ENCODE peak calls at places on chromosomes 4 and X, in nine cellular contexts. One of them, this sample, is unnamed.

GRCh38 chr4:84482564-84483563 is 16.2 kb downstream of the NKX6-1 start:
- DNase-seq in CD8-positive, alpha-beta T cell: no peak
- DNase-seq in left lung: no peak
- DNase-seq in lower leg skin: no peak
- DNase-seq in bronchial epithelial cell: no peak
- DNase-seq in choroid plexus epithelial cell: peak
- DNase-seq in brain microvascular endothelial cell: peak
- DNase-seq in ascending aorta: no peak
- DNase-seq in DND-41: no peak
- DNase-seq in this sample: no peak

GRCh38 chrX:48721916-48722315 is 25.4 kb downstream of the SUV39H1 start:
- DNase-seq in choroid plexus epithelial cell: no peak
- DNase-seq in brain microvascular endothelial cell: no peak
- DNase-seq in left lung: no peak
- DNase-seq in DND-41: no peak
- DNase-seq in ascending aorta: no peak
- DNase-seq in bronchial epithelial cell: no peak
- DNase-seq in lower leg skin: no peak
- DNase-seq in CD8-positive, alpha-beta T cell: no peak
- DNase-seq in this sample: no peak

GRCh38 chrX:1427756-1428155 is 25.0 kb downstream of the ASMTL start:
- DNase-seq in bronchial epithelial cell: no peak
- DNase-seq in DND-41: no peak
- DNase-seq in lower leg skin: no peak
- DNase-seq in ascending aorta: no peak
- DNase-seq in brain microvascular endothelial cell: no peak
- DNase-seq in left lung: no peak
- DNase-seq in choroid plexus epithelial cell: no peak
- DNase-seq in CD8-positive, alpha-beta T cell: no peak
- DNase-seq in this sample: no peak

GRCh38 chr4:110087116-110087708 is 111.2 kb downstream of the ELOVL6 start:
- DNase-seq in choroid plexus epithelial cell: peak
- DNase-seq in lower leg skin: no peak
- DNase-seq in bronchial epithelial cell: peak
- DNase-seq in ascending aorta: no peak
- DNase-seq in left lung: no peak
- DNase-seq in CD8-positive, alpha-beta T cell: no peak
- DNase-seq in brain microvascular endothelial cell: peak
- DNase-seq in DND-41: no peak
- DNase-seq in this sample: no peak

GRCh38 chrX:39897741-39898097 is 200.0 kb downstream of the BCOR start:
- DNase-seq in lower leg skin: no peak
- DNase-seq in left lung: no peak
- DNase-seq in choroid plexus epithelial cell: no peak
- DNase-seq in bronchial epithelial cell: no peak
- DNase-seq in ascending aorta: no peak
- DNase-seq in DND-41: no peak
- DNase-seq in brain microvascular endothelial cell: no peak
- DNase-seq in CD8-positive, alpha-beta T cell: no peak
- DNase-seq in this sample: no peak

GRCh38 chrX:3256868-3257267 is 89.6 kb downstream of the MXRA5 start:
- DNase-seq in DND-41: no peak
- DNase-seq in lower leg skin: no peak
- DNase-seq in bronchial epithelial cell: no peak
- DNase-seq in left lung: no peak
- DNase-seq in CD8-positive, alpha-beta T cell: no peak
- DNase-seq in ascending aorta: no peak
- DNase-seq in choroid plexus epithelial cell: no peak
- DNase-seq in brain microvascular endothelial cell: no peak
- DNase-seq in this sample: no peak

GRCh38 chr4:151719045-151719743 is 41.6 kb downstream of the GATB start:
- DNase-seq in brain microvascular endothelial cell: no peak
- DNase-seq in left lung: no peak
- DNase-seq in lower leg skin: no peak
- DNase-seq in bronchial epithelial cell: no peak
- DNase-seq in CD8-positive, alpha-beta T cell: no peak
- DNase-seq in ascending aorta: no peak
- DNase-seq in choroid plexus epithelial cell: peak
- DNase-seq in DND-41: no peak
- DNase-seq in this sample: no peak

GRCh38 chr4:87589531-87589930 is 18.8 kb upstream of the DSPP start:
- DNase-seq in DND-41: no peak
- DNase-seq in lower leg skin: no peak
- DNase-seq in brain microvascular endothelial cell: peak
- DNase-seq in bronchial epithelial cell: peak
- DNase-seq in left lung: no peak
- DNase-seq in ascending aorta: no peak
- DNase-seq in CD8-positive, alpha-beta T cell: no peak
- DNase-seq in choroid plexus epithelial cell: peak
- DNase-seq in this sample: no peak

GRCh38 chr4:71713611-71714203 is 70.2 kb downstream of the GC start:
- DNase-seq in left lung: no peak
- DNase-seq in bronchial epithelial cell: peak
- DNase-seq in ascending aorta: no peak
- DNase-seq in lower leg skin: no peak
- DNase-seq in choroid plexus epithelial cell: peak
- DNase-seq in CD8-positive, alpha-beta T cell: no peak
- DNase-seq in brain microvascular endothelial cell: no peak
- DNase-seq in DND-41: no peak
- DNase-seq in this sample: no peak

GRCh38 chr4:118993329-118993728 is 104.7 kb downstream of the SYNPO2 start:
- DNase-seq in DND-41: no peak
- DNase-seq in choroid plexus epithelial cell: no peak
- DNase-seq in lower leg skin: no peak
- DNase-seq in left lung: no peak
- DNase-seq in bronchial epithelial cell: no peak
- DNase-seq in brain microvascular endothelial cell: no peak
- DNase-seq in CD8-positive, alpha-beta T cell: no peak
- DNase-seq in ascending aorta: no peak
- DNase-seq in this sample: no peak

GRCh38 chr4:20181926-20182325 is 69.8 kb upstream of the SLIT2 start:
- DNase-seq in bronchial epithelial cell: no peak
- DNase-seq in left lung: no peak
- DNase-seq in choroid plexus epithelial cell: peak
- DNase-seq in ascending aorta: no peak
- DNase-seq in CD8-positive, alpha-beta T cell: no peak
- DNase-seq in lower leg skin: no peak
- DNase-seq in DND-41: no peak
- DNase-seq in brain microvascular endothelial cell: no peak
- DNase-seq in this sample: no peak

GRCh38 chr4:155353923-155354540 is 22.7 kb downstream of the MAP9 start:
- DNase-seq in DND-41: peak
- DNase-seq in ascending aorta: no peak
- DNase-seq in brain microvascular endothelial cell: peak
- DNase-seq in lower leg skin: peak
- DNase-seq in CD8-positive, alpha-beta T cell: no peak
- DNase-seq in left lung: peak
- DNase-seq in choroid plexus epithelial cell: peak
- DNase-seq in bronchial epithelial cell: peak
- DNase-seq in this sample: peak

GRCh38 chr4:59247032-59247431 is 1953.1 kb upstream of the ADGRL3 start:
- DNase-seq in left lung: no peak
- DNase-seq in DND-41: no peak
- DNase-seq in choroid plexus epithelial cell: peak
- DNase-seq in CD8-positive, alpha-beta T cell: no peak
- DNase-seq in bronchial epithelial cell: no peak
- DNase-seq in brain microvascular endothelial cell: no peak
- DNase-seq in ascending aorta: no peak
- DNase-seq in lower leg skin: no peak
- DNase-seq in this sample: no peak

GRCh38 chr4:58214376-58214775 is 1104.2 kb upstream of the IGFBP7 start:
- DNase-seq in DND-41: no peak
- DNase-seq in bronchial epithelial cell: no peak
- DNase-seq in brain microvascular endothelial cell: no peak
- DNase-seq in lower leg skin: no peak
- DNase-seq in ascending aorta: no peak
- DNase-seq in choroid plexus epithelial cell: no peak
- DNase-seq in CD8-positive, alpha-beta T cell: no peak
- DNase-seq in left lung: no peak
- DNase-seq in this sample: no peak

GRCh38 chrX:97616883-97617510 is 733.3 kb downstream of the RPA4 start:
- DNase-seq in CD8-positive, alpha-beta T cell: no peak
- DNase-seq in choroid plexus epithelial cell: peak
- DNase-seq in brain microvascular endothelial cell: peak
- DNase-seq in left lung: no peak
- DNase-seq in lower leg skin: peak
- DNase-seq in ascending aorta: no peak
- DNase-seq in DND-41: no peak
- DNase-seq in bronchial epithelial cell: peak
- DNase-seq in this sample: peak

GRCh38 chr4:111649308-111649707 is 495.9 kb upstream of the FAM241A start:
- DNase-seq in DND-41: no peak
- DNase-seq in bronchial epithelial cell: no peak
- DNase-seq in choroid plexus epithelial cell: no peak
- DNase-seq in lower leg skin: no peak
- DNase-seq in ascending aorta: no peak
- DNase-seq in left lung: no peak
- DNase-seq in CD8-positive, alpha-beta T cell: no peak
- DNase-seq in brain microvascular endothelial cell: no peak
- DNase-seq in this sample: no peak

GRCh38 chrX:68944211-68944610 is 115.4 kb downstream of the EFNB1 start:
- DNase-seq in bronchial epithelial cell: no peak
- DNase-seq in CD8-positive, alpha-beta T cell: no peak
- DNase-seq in ascending aorta: no peak
- DNase-seq in choroid plexus epithelial cell: no peak
- DNase-seq in brain microvascular endothelial cell: no peak
- DNase-seq in DND-41: no peak
- DNase-seq in left lung: no peak
- DNase-seq in lower leg skin: no peak
- DNase-seq in this sample: no peak

GRCh38 chr4:159146007-159146330 is 43.1 kb downstream of the RAPGEF2 start:
- DNase-seq in DND-41: no peak
- DNase-seq in left lung: no peak
- DNase-seq in lower leg skin: no peak
- DNase-seq in choroid plexus epithelial cell: no peak
- DNase-seq in CD8-positive, alpha-beta T cell: no peak
- DNase-seq in bronchial epithelial cell: peak
- DNase-seq in brain microvascular endothelial cell: no peak
- DNase-seq in ascending aorta: no peak
- DNase-seq in this sample: no peak

GRCh38 chr4:155371432-155372043 is 5.2 kb downstream of the MAP9 start:
- DNase-seq in brain microvascular endothelial cell: no peak
- DNase-seq in CD8-positive, alpha-beta T cell: no peak
- DNase-seq in bronchial epithelial cell: peak
- DNase-seq in choroid plexus epithelial cell: peak
- DNase-seq in ascending aorta: no peak
- DNase-seq in lower leg skin: no peak
- DNase-seq in left lung: no peak
- DNase-seq in DND-41: no peak
- DNase-seq in this sample: no peak

GRCh38 chr4:86497980-86498379 is 96.1 kb upstream of the PTPN13 start:
- DNase-seq in DND-41: no peak
- DNase-seq in brain microvascular endothelial cell: peak
- DNase-seq in CD8-positive, alpha-beta T cell: no peak
- DNase-seq in choroid plexus epithelial cell: no peak
- DNase-seq in left lung: peak
- DNase-seq in bronchial epithelial cell: no peak
- DNase-seq in ascending aorta: no peak
- DNase-seq in lower leg skin: peak
- DNase-seq in this sample: no peak

GRCh38 chrX:46333550-46333949 is 211.7 kb downstream of the ZNF674 start:
- DNase-seq in DND-41: no peak
- DNase-seq in bronchial epithelial cell: peak
- DNase-seq in left lung: no peak
- DNase-seq in lower leg skin: no peak
- DNase-seq in brain microvascular endothelial cell: no peak
- DNase-seq in choroid plexus epithelial cell: no peak
- DNase-seq in ascending aorta: no peak
- DNase-seq in CD8-positive, alpha-beta T cell: no peak
- DNase-seq in this sample: no peak

GRCh38 chr4:25843340-25844097 is 19.3 kb downstream of the SEL1L3 start:
- DNase-seq in choroid plexus epithelial cell: no peak
- DNase-seq in ascending aorta: no peak
- DNase-seq in lower leg skin: no peak
- DNase-seq in brain microvascular endothelial cell: no peak
- DNase-seq in CD8-positive, alpha-beta T cell: no peak
- DNase-seq in bronchial epithelial cell: peak
- DNase-seq in DND-41: no peak
- DNase-seq in left lung: peak
- DNase-seq in this sample: no peak
- H3K4me3 ChIP-seq in choroid plexus epithelial cell: no peak
- H3K4me3 ChIP-seq in ascending aorta: no peak
- H3K4me3 ChIP-seq in lower leg skin: no peak
- H3K4me3 ChIP-seq in brain microvascular endothelial cell: no peak
- H3K4me3 ChIP-seq in CD8-positive, alpha-beta T cell: no peak
- H3K4me3 ChIP-seq in bronchial epithelial cell: no peak
- H3K4me3 ChIP-seq in DND-41: no peak
- H3K4me3 ChIP-seq in left lung: no peak
- H3K4me3 ChIP-seq in this sample: no peak

GRCh38 chrX:38110231-38110630 is 103.9 kb downstream of the SYTL5 start:
- DNase-seq in brain microvascular endothelial cell: no peak
- DNase-seq in ascending aorta: no peak
- DNase-seq in choroid plexus epithelial cell: peak
- DNase-seq in DND-41: no peak
- DNase-seq in lower leg skin: no peak
- DNase-seq in CD8-positive, alpha-beta T cell: no peak
- DNase-seq in bronchial epithelial cell: no peak
- DNase-seq in left lung: no peak
- DNase-seq in this sample: no peak
- H3K4me3 ChIP-seq in brain microvascular endothelial cell: no peak
- H3K4me3 ChIP-seq in ascending aorta: no peak
- H3K4me3 ChIP-seq in choroid plexus epithelial cell: no peak
- H3K4me3 ChIP-seq in DND-41: no peak
- H3K4me3 ChIP-seq in lower leg skin: no peak
- H3K4me3 ChIP-seq in CD8-positive, alpha-beta T cell: no peak
- H3K4me3 ChIP-seq in bronchial epithelial cell: no peak
- H3K4me3 ChIP-seq in left lung: no peak
- H3K4me3 ChIP-seq in this sample: no peak

GRCh38 chr4:1723131-1723801 is 1.9 kb downstream of the TACC3 start:
- DNase-seq in ascending aorta: no peak
- DNase-seq in lower leg skin: no peak
- DNase-seq in bronchial epithelial cell: peak
- DNase-seq in left lung: no peak
- DNase-seq in DND-41: no peak
- DNase-seq in choroid plexus epithelial cell: no peak
- DNase-seq in CD8-positive, alpha-beta T cell: peak
- DNase-seq in brain microvascular endothelial cell: no peak
- DNase-seq in this sample: no peak
- H3K4me3 ChIP-seq in ascending aorta: no peak
- H3K4me3 ChIP-seq in lower leg skin: no peak
- H3K4me3 ChIP-seq in bronchial epithelial cell: no peak
- H3K4me3 ChIP-seq in left lung: no peak
- H3K4me3 ChIP-seq in DND-41: peak
- H3K4me3 ChIP-seq in choroid plexus epithelial cell: no peak
- H3K4me3 ChIP-seq in CD8-positive, alpha-beta T cell: peak
- H3K4me3 ChIP-seq in brain microvascular endothelial cell: peak
- H3K4me3 ChIP-seq in this sample: peak

DNA sequence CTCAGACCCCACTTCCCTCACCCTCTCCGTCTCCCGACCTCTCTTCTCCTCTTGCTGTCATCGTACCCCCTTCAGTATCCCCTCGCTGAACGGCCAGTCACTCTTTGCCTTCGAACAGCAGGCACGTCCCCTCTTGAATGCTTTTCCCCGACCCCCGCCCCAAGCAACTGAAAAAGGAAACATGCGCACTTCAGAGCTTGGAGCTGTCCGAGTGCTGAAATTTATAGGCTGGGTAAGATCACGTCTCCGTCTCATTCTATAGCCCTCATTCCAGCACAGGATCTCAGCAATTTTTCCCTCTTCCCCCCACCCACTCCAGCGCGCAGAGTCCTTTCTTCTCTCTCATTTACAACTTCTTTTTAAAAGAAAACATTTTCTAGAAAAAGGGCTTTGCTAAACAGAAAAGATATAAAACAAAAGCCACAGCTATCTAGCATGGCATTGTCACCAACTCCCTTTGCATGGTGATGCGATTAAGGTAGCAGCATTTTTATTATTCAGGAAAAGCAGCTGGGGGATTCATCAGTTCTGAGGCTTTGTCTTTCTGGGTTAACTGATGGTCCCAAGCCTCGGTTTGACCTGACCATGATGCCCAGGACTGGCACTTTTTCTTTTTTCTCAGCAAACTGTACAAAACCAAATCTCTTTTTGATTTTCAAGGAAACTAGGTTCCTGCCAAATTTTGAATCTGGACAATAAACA is at the start of gene GLRA2:
- DNase-seq in left lung: no peak
- DNase-seq in DND-41: peak
- DNase-seq in CD8-positive, alpha-beta T cell: no peak
- DNase-seq in lower leg skin: no peak
- DNase-seq in choroid plexus epithelial cell: peak
- DNase-seq in brain microvascular endothelial cell: peak
- DNase-seq in ascending aorta: no peak
- DNase-seq in bronchial epithelial cell: no peak
- DNase-seq in this sample: no peak
- H3K4me3 ChIP-seq in left lung: no peak
- H3K4me3 ChIP-seq in DND-41: no peak
- H3K4me3 ChIP-seq in CD8-positive, alpha-beta T cell: no peak
- H3K4me3 ChIP-seq in lower leg skin: no peak
- H3K4me3 ChIP-seq in choroid plexus epithelial cell: no peak
- H3K4me3 ChIP-seq in brain microvascular endothelial cell: peak
- H3K4me3 ChIP-seq in ascending aorta: no peak
- H3K4me3 ChIP-seq in bronchial epithelial cell: no peak
- H3K4me3 ChIP-seq in this sample: no peak

This sample was measured in MG63.